ENCODE peak calls at places on chromosomes 5 and 9, in eight cellular contexts. C is testis, M is HepG2, R is stomach, H is IMR-90, I is body of pancreas, O is GM12878, W is sigmoid colon. L is an unnamed sample.

GRCh38 chr9:83060557-83060956 is 2.4 kb downstream of the RASEF start:
- DNase-seq in C (no peak), M (no peak), R (peak; percentile 58), H (no peak), I (peak; percentile 80), O (no peak), W (no peak), L (no peak)

GRCh38 chr5:110209401-110209800 is 517.1 kb downstream of the TMEM232 start:
- DNase-seq in C (no peak), M (no peak), R (no peak), H (no peak), I (no peak), O (no peak), W (no peak), L (no peak)

GRCh38 chr9:114823416-114823815 is 17.6 kb upstream of the TNFSF15 start:
- DNase-seq in C (no peak), M (no peak), R (no peak), H (no peak), I (no peak), O (no peak), W (no peak), L (no peak)

GRCh38 chr5:57302164-57302563 is 128.3 kb downstream of the GPBP1 start:
- DNase-seq in C (no peak), M (peak; percentile 28), R (peak; percentile 34), H (peak; percentile 56), I (no peak), O (peak; percentile 33), W (no peak), L (no peak)

GRCh38 chr5:78677777-78678668 is 29.5 kb upstream of the LHFPL2 start:
- DNase-seq in C (peak; percentile 47), M (no peak), R (no peak), H (peak; percentile 98), I (peak; percentile 33), O (peak; percentile 26), W (peak; percentile 88), L (no peak)

GRCh38 chr5:28234356-28234968 is 1196.1 kb upstream of the CDH9 start:
- DNase-seq in C (no peak), M (no peak), R (no peak), H (no peak), I (no peak), O (no peak), W (no peak), L (no peak)

GRCh38 chr5:78527925-78528324 is 120.6 kb downstream of the LHFPL2 start:
- DNase-seq in C (no peak), M (no peak), R (no peak), H (no peak), I (no peak), O (no peak), W (no peak), L (no peak)

GRCh38 chr9:124861342-124862229 is at the start of the genes ARPC5L and RPL35:
- DNase-seq in C (peak; percentile 96), M (peak; percentile 78), R (peak; percentile 96), H (peak; percentile 89), I (peak; percentile 96), O (peak; percentile 80), W (peak; percentile 97), L (peak; percentile 96)

GRCh38 chr5:127650022-127650421 is 1.1 kb downstream of the CTXN3 start:
- DNase-seq in C (peak; percentile 49), M (no peak), R (no peak), H (no peak), I (no peak), O (no peak), W (peak; percentile 78), L (no peak)

GRCh38 chr5:73826761-73827450 is 200.9 kb downstream of the ARHGEF28 start:
- DNase-seq in C (peak; percentile 73), M (no peak), R (no peak), H (peak; percentile 93), I (peak; percentile 18), O (no peak), W (no peak), L (no peak)

GRCh38 chr5:67337751-67338150 is 141.2 kb upstream of the CD180 start:
- DNase-seq in C (no peak), M (no peak), R (no peak), H (no peak), I (no peak), O (no peak), W (no peak), L (no peak)

GRCh38 chr5:129361441-129362025 is 98.6 kb upstream of the ADAMTS19 start:
- DNase-seq in C (no peak), M (no peak), R (no peak), H (peak; percentile 3), I (no peak), O (no peak), W (no peak), L (no peak)

GRCh38 chr9:73009649-73010288 is 56.9 kb upstream of the ALDH1A1 start:
- DNase-seq in C (no peak), M (no peak), R (no peak), H (no peak), I (no peak), O (no peak), W (no peak), L (no peak)

GRCh38 chr5:39570418-39571027 is 145.7 kb upstream of the DAB2 start:
- DNase-seq in C (no peak), M (peak; percentile 24), R (no peak), H (peak; percentile 61), I (no peak), O (no peak), W (no peak), L (no peak)

GRCh38 chr9:75451505-75451904 is 363.2 kb downstream of the OSTF1 start:
- DNase-seq in C (no peak), M (no peak), R (no peak), H (no peak), I (no peak), O (no peak), W (no peak), L (no peak)

GRCh38 chr5:130871346-130872086 is 293.5 kb downstream of the HINT1 start:
- DNase-seq in C (peak; percentile 19), M (peak; percentile 20), R (peak; percentile 26), H (peak; percentile 1), I (peak; percentile 27), O (no peak), W (no peak), L (no peak)

GRCh38 chr9:92988215-92988731 is 41.0 kb downstream of the FGD3 start:
- DNase-seq in C (no peak), M (no peak), R (no peak), H (no peak), I (no peak), O (no peak), W (no peak), L (no peak)

GRCh38 chr9:18358325-18358724 is 115.6 kb upstream of the ADAMTSL1 start:
- DNase-seq in C (no peak), M (no peak), R (no peak), H (peak; percentile 13), I (no peak), O (no peak), W (no peak), L (no peak)

GRCh38 chr5:150655221-150655620 is 5.8 kb upstream of the MYOZ3 start:
- DNase-seq in C (no peak), M (no peak), R (no peak), H (no peak), I (no peak), O (no peak), W (no peak), L (no peak)

GRCh38 chr5:38240212-38240611 is 18.1 kb upstream of the EGFLAM start:
- DNase-seq in C (no peak), M (no peak), R (no peak), H (no peak), I (no peak), O (no peak), W (no peak), L (no peak)

GRCh38 chr9:129231759-129232158 is 53.7 kb upstream of the IER5L start:
- DNase-seq in C (no peak), M (no peak), R (no peak), H (no peak), I (no peak), O (no peak), W (no peak), L (peak; percentile 34)

GRCh38 chr5:80967500-80968181 is 7.5 kb downstream of the RASGRF2 start:
- DNase-seq in C (peak; percentile 26), M (peak; percentile 88), R (no peak), H (peak; percentile 93), I (peak; percentile 19), O (no peak), W (peak; percentile 81), L (no peak)

GRCh38 chr9:128636024-128636390 is 20.6 kb downstream of the DYNC2I2 start:
- DNase-seq in C (peak; percentile 43), M (peak; percentile 81), R (peak; percentile 85), H (no peak), I (peak; percentile 92), O (no peak), W (no peak), L (no peak)

DNA sequence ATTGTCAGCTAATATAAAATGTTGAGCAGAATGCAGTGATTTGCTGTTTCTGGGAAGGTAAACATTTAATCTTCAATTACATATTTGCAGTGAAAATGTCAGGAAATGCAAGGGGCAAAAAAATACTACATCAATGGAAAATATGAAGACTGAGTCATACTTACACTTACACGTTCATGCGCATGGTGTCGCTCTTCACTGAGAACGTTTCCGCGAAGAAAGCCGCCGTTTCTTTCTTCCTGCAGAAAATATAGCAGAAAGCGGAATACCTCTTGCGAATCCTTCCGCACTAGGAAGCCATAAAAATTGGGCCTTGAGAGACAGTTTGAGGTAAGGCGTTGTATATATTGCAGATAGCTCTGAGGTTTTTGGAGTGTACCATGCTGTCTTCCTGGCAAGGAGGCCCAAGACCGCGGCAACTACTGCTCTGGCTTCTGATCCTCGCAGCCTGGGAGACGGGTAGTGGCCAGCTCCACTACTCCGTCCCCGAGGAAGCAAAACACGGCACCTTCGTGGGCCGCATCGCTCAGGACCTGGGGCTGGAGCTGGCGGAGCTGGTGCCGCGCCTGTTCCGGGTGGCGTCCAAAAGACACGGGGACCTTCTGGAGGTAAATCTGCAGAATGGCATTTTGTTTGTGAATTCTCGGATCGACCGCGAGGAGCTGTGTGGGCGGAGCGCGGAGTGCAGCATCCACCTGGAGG is at the start of gene PCDHA13:
- DNase-seq in C (peak; percentile 71), M (no peak), R (no peak), H (no peak), I (peak; percentile 25), O (no peak), W (no peak), L (no peak)
- H3K4me3 ChIP-seq in C (peak within 1 kb of the TSS; percentile 59), M (no peak within 1 kb of the TSS), R (peak within 1 kb of the TSS; percentile 6), H (no peak within 1 kb of the TSS), I (no peak within 1 kb of the TSS), O (no peak within 1 kb of the TSS), W (no peak within 1 kb of the TSS), L (no peak within 1 kb of the TSS)

GRCh38 chr9:134929560-134930158 is 11.9 kb upstream of the FCN1 start:
- DNase-seq in C (no peak), M (no peak), R (no peak), H (no peak), I (no peak), O (no peak), W (peak; percentile 67), L (no peak)
- H3K27me3 ChIP-seq in C (no peaks in the 10 kb centered on the region), M (peaks cover 52% of the 10 kb centered on the region), R (peaks cover 57% of the 10 kb centered on the region), H (peaks cover 30% of the 10 kb centered on the region), I (no peaks in the 10 kb centered on the region), O (no peaks in the 10 kb centered on the region), W (peaks cover 14% of the 10 kb centered on the region), L (no peaks in the 10 kb centered on the region)

GRCh38 chr9:132383462-132383883 is 23.2 kb downstream of the TTF1 start:
- DNase-seq in C (no peak), M (no peak), R (no peak), H (no peak), I (no peak), O (no peak), W (no peak), L (no peak)
- TF ChIP-seq POLR2A in C (no peak), M (no peak), R (no peak), H (no peak), I (no peak), O (peak; percentile 23), W (no peak), L (no peak)

GRCh38 chr9:19493174-19493811 is 84.5 kb downstream of the ACER2 start:
- DNase-seq in C (peak; percentile 58), M (peak; percentile 15), R (peak; percentile 32), H (peak; percentile 78), I (peak; percentile 47), O (peak; percentile 11), W (no peak), L (peak; percentile 51)
- H3K4me3 ChIP-seq in C (no peak overlapping the region), M (no peak overlapping the region), R (peak overlapping the region; percentile 14), H (peak overlapping the region; percentile 31), I (no peak overlapping the region), O (no peak overlapping the region), W (no peak overlapping the region), L (peak overlapping the region; percentile 23)